ENCODE peak calls at places on chromosomes 7 and 10, in nine cellular contexts. B is mammary epithelial cell; W is colonic mucosa; R is H7; Z is MM.1S; Q is GM12878; J is CD8-positive, alpha-beta memory T cell; D is IMR-90; F is tibial nerve. S is an unnamed sample.
A peak's percentile ranks its signal among the peaks of the same experiment; 100 is the strongest.

GRCh38 chr7:99631311-99632109 is 14.8 kb downstream of the ZSCAN25 start:
- DNase-seq in B (peak; percentile 79), W (no peak), R (peak; percentile 85), Z (no peak), Q (no peak), J (no peak), D (peak; percentile 13), F (no peak), S (no peak)

GRCh38 chr7:65477326-65477725 is 103.7 kb downstream of the ZNF92 start:
- DNase-seq in B (no peak), W (no peak), R (peak; percentile 66), Z (no peak), Q (no peak), J (no peak), D (peak; percentile 5), F (no peak), S (no peak)

GRCh38 chr10:43691503-43691902 is 42.8 kb upstream of the ZNF32 start:
- DNase-seq in B (no peak), W (no peak), R (no peak), Z (no peak), Q (no peak), J (no peak), D (peak; percentile 23), F (no peak), S (no peak)

GRCh38 chr7:111210996-111211395 is 120.1 kb downstream of the LRRN3 start:
- DNase-seq in B (no peak), W (no peak), R (no peak), Z (no peak), Q (no peak), J (no peak), D (peak; percentile 75), F (no peak), S (no peak)

GRCh38 chr10:82162549-82163210 is 287.7 kb downstream of the NRG3 start:
- DNase-seq in B (no peak), W (no peak), R (no peak), Z (no peak), Q (no peak), J (no peak), D (no peak), F (no peak), S (no peak)

GRCh38 chr7:151168022-151168786 is 710 bp upstream of the GBX1 start:
- DNase-seq in B (no peak), W (peak; percentile 37), R (peak; percentile 96), Z (peak; percentile 52), Q (no peak), J (peak; percentile 55), D (no peak), F (no peak), S (no peak)

GRCh38 chr7:80916770-80917681 is 1.8 kb downstream of the SEMA3C start:
- DNase-seq in B (peak; percentile 92), W (no peak), R (no peak), Z (no peak), Q (no peak), J (no peak), D (peak; percentile 89), F (no peak), S (no peak)

GRCh38 chr7:149713061-149713730 is 60.2 kb downstream of the ZNF467 start:
- DNase-seq in B (no peak), W (no peak), R (no peak), Z (no peak), Q (no peak), J (no peak), D (no peak), F (no peak), S (no peak)

GRCh38 chr7:5314864-5315263 is 32.1 kb downstream of the SLC29A4 start:
- DNase-seq in B (no peak), W (no peak), R (peak; percentile 55), Z (no peak), Q (no peak), J (no peak), D (no peak), F (no peak), S (no peak)
- H3K36me3 ChIP-seq in B (peaks cover 10% of the 10 kb centered on the region), W (peaks cover 6% of the 10 kb centered on the region), R (no peaks in the 10 kb centered on the region), Z (no peaks in the 10 kb centered on the region), Q (peaks cover 5% of the 10 kb centered on the region), J (peaks cover 10% of the 10 kb centered on the region), D (peaks cover 67% of the 10 kb centered on the region), F (peaks cover 5% of the 10 kb centered on the region), S (no peaks in the 10 kb centered on the region)

GRCh38 chr7:128849156-128849515 is 13.5 kb upstream of the ATP6V1F start:
- DNase-seq in B (no peak), W (no peak), R (no peak), Z (no peak), Q (no peak), J (no peak), D (no peak), F (no peak), S (no peak)

GRCh38 chr7:128848289-128849155 is 14.1 kb upstream of the ATP6V1F start:
- DNase-seq in B (no peak), W (no peak), R (no peak), Z (no peak), Q (no peak), J (no peak), D (no peak), F (no peak), S (no peak)

GRCh38 chr7:128846781-128847444 is 15.7 kb upstream of the ATP6V1F start:
- DNase-seq in B (no peak), W (no peak), R (no peak), Z (no peak), Q (no peak), J (no peak), D (no peak), F (no peak), S (no peak)

GRCh38 chr7:128845987-128846386 is 15.8 kb downstream of the FLNC start:
- DNase-seq in B (no peak), W (no peak), R (no peak), Z (no peak), Q (no peak), J (no peak), D (no peak), F (no peak), S (no peak)

DNA sequence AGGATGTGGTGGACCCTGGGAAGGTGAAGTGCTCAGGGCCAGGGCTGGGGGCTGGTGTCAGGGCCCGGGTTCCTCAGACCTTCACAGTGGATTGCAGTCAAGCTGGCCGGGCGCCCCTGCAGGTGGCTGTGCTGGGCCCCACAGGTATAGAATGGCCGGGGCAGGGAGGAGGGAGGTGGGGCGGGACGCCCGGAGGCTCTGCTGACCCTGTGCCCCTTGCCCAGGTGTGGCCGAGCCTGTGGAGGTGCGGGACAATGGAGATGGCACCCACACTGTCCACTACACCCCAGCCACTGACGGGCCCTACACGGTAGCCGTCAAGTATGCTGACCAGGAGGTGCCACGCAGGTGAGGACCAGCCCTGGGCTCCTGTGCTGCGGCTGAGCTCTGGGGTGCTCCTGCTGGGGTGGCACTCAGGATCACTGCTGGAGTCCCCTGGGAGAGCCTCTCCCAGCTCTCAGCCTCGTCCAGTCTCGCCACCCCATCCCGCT is 14.9 kb upstream of the ATP6V1F start:
- DNase-seq in B (no peak), W (no peak), R (no peak), Z (no peak), Q (no peak), J (no peak), D (no peak), F (no peak), S (no peak)
- H3K36me3 ChIP-seq in B (no peaks in the 10 kb centered on the region), W (no peaks in the 10 kb centered on the region), R (peaks cover 1% of the 10 kb centered on the region), Z (no peaks in the 10 kb centered on the region), Q (no peaks in the 10 kb centered on the region), J (no peaks in the 10 kb centered on the region), D (peaks cover 96% of the 10 kb centered on the region), F (no peaks in the 10 kb centered on the region), S (no peaks in the 10 kb centered on the region)

GRCh38 chr10:74022941-74023629 is 25.2 kb downstream of the VCL start:
- DNase-seq in B (no peak), W (no peak), R (no peak), Z (no peak), Q (no peak), J (no peak), D (no peak), F (no peak), S (no peak)

GRCh38 chr10:74026428-74026979 is 28.6 kb downstream of the VCL start:
- DNase-seq in B (no peak), W (no peak), R (no peak), Z (no peak), Q (no peak), J (no peak), D (no peak), F (no peak), S (no peak)

GRCh38 chr10:74024600-74024999 is 26.7 kb downstream of the VCL start:
- DNase-seq in B (no peak), W (no peak), R (no peak), Z (no peak), Q (no peak), J (no peak), D (no peak), F (no peak), S (no peak)

GRCh38 chr10:74027702-74028101 is 29.8 kb downstream of the VCL start:
- DNase-seq in B (no peak), W (no peak), R (no peak), Z (no peak), Q (no peak), J (no peak), D (peak; percentile 46), F (no peak), S (no peak)

DNA sequence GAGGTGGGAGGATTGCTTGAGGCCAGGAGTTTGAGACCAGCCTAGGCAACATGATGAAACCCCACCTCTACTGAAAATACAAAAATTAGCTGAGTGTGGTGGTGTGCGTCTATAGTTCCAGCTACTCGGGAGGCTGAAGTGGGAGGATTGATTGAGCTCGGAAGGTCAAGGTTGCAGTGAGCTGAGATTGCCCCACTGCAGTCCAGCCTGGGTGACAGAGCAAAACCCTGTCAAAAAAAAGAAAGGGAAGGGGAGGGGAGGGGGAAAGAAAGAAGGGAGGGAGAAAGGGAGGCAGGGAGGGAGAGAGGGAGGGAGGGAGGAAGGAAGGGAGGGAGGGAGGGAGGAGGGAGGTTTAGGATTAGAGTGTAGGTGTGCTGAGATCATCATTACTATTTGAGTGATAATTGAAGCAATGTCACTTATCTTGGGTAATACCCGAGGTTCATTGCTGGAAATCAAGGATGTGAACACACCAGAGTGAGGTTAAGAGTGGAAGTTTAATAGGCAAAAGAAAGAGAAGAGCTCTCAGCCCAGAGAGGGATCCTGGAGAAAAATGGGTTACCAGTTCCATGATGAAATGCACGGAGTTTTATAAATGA is 27.6 kb downstream of the VCL start:
- DNase-seq in B (no peak), W (no peak), R (no peak), Z (no peak), Q (no peak), J (no peak), D (no peak), F (no peak), S (no peak)
- H3K36me3 ChIP-seq in B (no peaks in the 10 kb centered on the region), W (no peaks in the 10 kb centered on the region), R (no peaks in the 10 kb centered on the region), Z (no peaks in the 10 kb centered on the region), Q (no peaks in the 10 kb centered on the region), J (no peaks in the 10 kb centered on the region), D (peaks cover 9% of the 10 kb centered on the region), F (no peaks in the 10 kb centered on the region), S (no peaks in the 10 kb centered on the region)

GRCh38 chr10:127013696-127014095 is 108.5 kb downstream of the DOCK1 start:
- DNase-seq in B (peak; percentile 20), W (peak; percentile 28), R (no peak), Z (no peak), Q (no peak), J (no peak), D (no peak), F (no peak), S (no peak)

GRCh38 chr10:127014671-127015070 is 109.4 kb downstream of the DOCK1 start:
- DNase-seq in B (no peak), W (no peak), R (no peak), Z (no peak), Q (no peak), J (no peak), D (no peak), F (no peak), S (no peak)

GRCh38 chr10:127012769-127013152 is 107.5 kb downstream of the DOCK1 start:
- DNase-seq in B (peak; percentile 87), W (peak; percentile 92), R (no peak), Z (peak; percentile 7), Q (no peak), J (no peak), D (no peak), F (no peak), S (peak; percentile 87)

GRCh38 chr10:127012071-127012768 is 107.0 kb downstream of the DOCK1 start:
- DNase-seq in B (no peak), W (no peak), R (no peak), Z (no peak), Q (no peak), J (no peak), D (no peak), F (no peak), S (no peak)

GRCh38 chr10:127013251-127013656 is 108.0 kb downstream of the DOCK1 start:
- DNase-seq in B (peak; percentile 8), W (peak; percentile 80), R (no peak), Z (no peak), Q (no peak), J (no peak), D (no peak), F (no peak), S (no peak)
- H3K36me3 ChIP-seq in B (no peaks in the 10 kb centered on the region), W (no peaks in the 10 kb centered on the region), R (no peaks in the 10 kb centered on the region), Z (no peaks in the 10 kb centered on the region), Q (no peaks in the 10 kb centered on the region), J (no peaks in the 10 kb centered on the region), D (peaks cover 43% of the 10 kb centered on the region), F (no peaks in the 10 kb centered on the region), S (no peaks in the 10 kb centered on the region)